ENCODE peak calls at places on chromosomes 6 and 20, in six cellular contexts. V is iPS-NIHi11, G is GM23248, U is foreskin keratinocyte, Z is GOT3, L is cardiac fibroblast. P is an unnamed sample.

GRCh38 chr6:155782320-155782730 is 326.7 kb upstream of the NOX3 start:
- DNase-seq in L (peak), U (peak), V (peak), G (peak), Z (peak), P (peak)

GRCh38 chr20:36604952-36605308 is 649 bp upstream of the RAB5IF start:
- DNase-seq in Z (no peak), U (no peak), L (no peak), G (no peak), V (no peak), P (no peak)

GRCh38 chr20:6029538-6029937 is 24.3 kb downstream of the LRRN4 start:
- DNase-seq in L (peak), G (peak), U (no peak), V (no peak), Z (no peak), P (no peak)

GRCh38 chr6:37696841-37697735 is 595 bp downstream of the MDGA1 start:
- DNase-seq in Z (no peak), L (peak), G (peak), V (peak), U (no peak), P (peak)

GRCh38 chr6:33272358-33273128 is 668 bp downstream of the RPS18 start:
- DNase-seq in G (no peak), L (no peak), Z (no peak), U (no peak), V (no peak), P (no peak)

GRCh38 chr6:13811627-13812358 is 2.6 kb downstream of the MCUR1 start:
- DNase-seq in Z (no peak), G (no peak), U (no peak), V (no peak), L (no peak), P (no peak)

GRCh38 chr6:16392010-16392409 is 153.6 kb downstream of the GMPR start:
- DNase-seq in V (no peak), L (no peak), G (no peak), Z (no peak), U (no peak), P (peak)

GRCh38 chr6:66291905-66292304 is 584.9 kb upstream of the EYS start:
- DNase-seq in V (no peak), U (no peak), G (no peak), L (no peak), Z (no peak), P (no peak)

GRCh38 chr6:43001843-43002242 is 11.9 kb downstream of the MEA1 start:
- DNase-seq in U (no peak), L (no peak), V (no peak), G (no peak), Z (no peak), P (no peak)

GRCh38 chr6:170250451-170250850 is 40.4 kb downstream of the DLL1 start:
- DNase-seq in Z (no peak), U (no peak), V (no peak), G (no peak), L (no peak), P (no peak)

GRCh38 chr6:143061597-143062385 is 1.1 kb downstream of the AIG1 start:
- DNase-seq in Z (no peak), V (no peak), L (peak), U (no peak), G (peak), P (peak)

GRCh38 chr6:150876598-150876997 is 11.1 kb downstream of the MTHFD1L start:
- DNase-seq in Z (no peak), V (no peak), G (peak), L (no peak), U (no peak), P (peak)

GRCh38 chr6:111228094-111228493 is 140.8 kb downstream of the SLC16A10 start:
- DNase-seq in U (peak), V (no peak), G (peak), Z (no peak), L (peak), P (peak)

GRCh38 chr6:141467041-141467440 is 665.7 kb upstream of the GJE1 start:
- DNase-seq in U (no peak), V (no peak), L (no peak), G (no peak), Z (no peak), P (no peak)

GRCh38 chr6:168096271-168096764 is 17.3 kb upstream of the FRMD1 start:
- DNase-seq in V (no peak), L (no peak), Z (no peak), G (no peak), U (no peak), P (no peak)

GRCh38 chr6:6950373-6951145 is 157.2 kb upstream of the RREB1 start:
- DNase-seq in G (no peak), Z (no peak), L (no peak), V (no peak), U (no peak), P (no peak)

GRCh38 chr6:19759117-19759880 is 77.9 kb upstream of the ID4 start:
- DNase-seq in L (peak), V (no peak), Z (no peak), G (peak), U (peak), P (peak)

GRCh38 chr20:38113401-38114325 is 51.4 kb downstream of the TGM2 start:
- DNase-seq in V (peak), L (no peak), U (no peak), G (no peak), Z (no peak), P (no peak)

GRCh38 chr6:121857551-121857950 is 422.1 kb downstream of the GJA1 start:
- DNase-seq in Z (no peak), U (no peak), V (no peak), G (no peak), L (peak), P (no peak)

GRCh38 chr6:151682922-151683321 is 124.6 kb upstream of the ESR1 start:
- DNase-seq in U (no peak), G (no peak), Z (no peak), V (no peak), L (no peak), P (no peak)

GRCh38 chr6:127164555-127164954 is 46.1 kb downstream of the RSPO3 start:
- DNase-seq in U (no peak), V (no peak), G (no peak), Z (no peak), L (no peak), P (no peak)

GRCh38 chr6:89301586-89302194 is 13.4 kb downstream of the GABRR2 start:
- DNase-seq in V (no peak), G (no peak), Z (no peak), L (no peak), U (no peak), P (no peak)

GRCh38 chr6:44439270-44440045 is 52.0 kb downstream of the CDC5L start:
- DNase-seq in L (peak), Z (no peak), U (peak), V (no peak), G (peak), P (peak)

GRCh38 chr6:87154641-87155271 is 609 bp upstream of the ZNF292 start:
- DNase-seq in L (peak), U (peak), V (peak), G (peak), Z (no peak), P (peak)

GRCh38 chr6:11126876-11127275 is 15.4 kb upstream of the ERVFRD-1 start:
- DNase-seq in V (no peak), U (no peak), G (no peak), L (peak), Z (no peak), P (peak)

GRCh38 chr6:151695181-151695580 is 112.3 kb upstream of the ESR1 start:
- DNase-seq in U (peak), L (no peak), Z (no peak), V (no peak), G (no peak), P (no peak)

GRCh38 chr20:57748601-57749130 is 38.9 kb upstream of the PMEPA1 start:
- DNase-seq in G (peak), L (peak), Z (peak), U (peak), V (peak), P (peak)

GRCh38 chr6:42403831-42404230 is 47.9 kb downstream of the TRERF1 start:
- DNase-seq in G (peak), U (no peak), V (no peak), L (no peak), Z (no peak), P (no peak)

GRCh38 chr6:166540631-166541331 is 45.7 kb downstream of the RAMACL start:
- DNase-seq in V (no peak), L (peak), U (no peak), Z (no peak), G (peak), P (peak)

GRCh38 chr6:157045831-157046454 is 268.8 kb downstream of the ARID1B start:
- DNase-seq in G (peak), U (no peak), V (peak), L (peak), Z (no peak), P (peak)